ENCODE peak calls at places on chromosomes 7 and 10, in five cellular contexts. J is body of pancreas, D is vagina, X is GM12878, L is endothelial cell of umbilical vein. H is an unnamed sample.

GRCh38 chr10:91941426-91941825 is 17.9 kb downstream of the BTAF1 start:
- DNase-seq in L (no peak), D (no peak), J (no peak), X (no peak), H (no peak)

GRCh38 chr7:103031781-103032180 is 42.8 kb downstream of the FBXL13 start:
- DNase-seq in X (no peak), J (no peak), L (no peak), D (no peak), H (no peak)

GRCh38 chr7:34939175-34939574 is 98.1 kb downstream of the DPY19L1 start:
- DNase-seq in L (no peak), D (no peak), X (no peak), J (no peak), H (no peak)

GRCh38 chr7:157434231-157434630 is 97.4 kb downstream of the DNAJB6 start:
- DNase-seq in D (no peak), J (no peak), L (no peak), X (no peak), H (no peak)

GRCh38 chr10:94645285-94645684 is 38.2 kb upstream of the CYP2C18 start:
- DNase-seq in J (no peak), L (no peak), D (no peak), X (peak), H (no peak)

GRCh38 chr10:124450010-124450782 is at the start of gene NKX1-2:
- DNase-seq in X (no peak), D (no peak), L (no peak), J (no peak), H (no peak)

GRCh38 chr10:84360634-84361365 is 32.4 kb downstream of the CCSER2 start:
- DNase-seq in J (no peak), X (no peak), L (peak), D (no peak), H (no peak)

GRCh38 chr10:112721080-112721698 is 228.9 kb upstream of the TCF7L2 start:
- DNase-seq in D (no peak), L (peak), J (peak), X (peak), H (peak)

DNA sequence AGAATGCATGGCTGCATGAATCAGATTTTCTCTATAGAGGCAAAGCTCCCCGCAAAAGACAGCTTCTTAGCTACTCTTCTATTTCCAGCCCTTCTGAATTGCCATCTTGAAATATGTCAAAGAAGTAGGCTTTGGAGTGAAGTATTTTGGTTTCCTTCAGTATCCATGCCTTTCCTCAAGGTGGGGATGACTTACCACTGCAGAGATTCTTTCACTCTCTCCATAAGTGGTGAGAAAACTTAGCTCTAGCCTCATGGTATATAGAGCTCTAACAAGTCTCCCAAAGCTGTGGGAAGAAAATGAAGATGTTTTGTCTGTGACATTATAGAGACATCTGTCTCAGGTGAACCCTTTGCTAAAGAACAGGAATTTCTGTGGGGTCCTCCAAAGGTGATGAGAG is 89.6 kb upstream of the ITGB1 start:
- DNase-seq in D (no peak), L (no peak), X (no peak), J (no peak), H (no peak)
- TF ChIP-seq CTCF in D (no peak), L (no peak), X (no peak), J (no peak), H (no peak)

GRCh38 chr7:6551016-6551511 is at the start of gene GRID2IP:
- DNase-seq in J (no peak), L (no peak), D (no peak), X (no peak), H (no peak)
- TF ChIP-seq POLR2A in J (no peak), L (no peak), D (no peak), X (no peak), H (no peak)

GRCh38 chr7:6344278-6344677 is 71.9 kb upstream of the CYTH3 start:
- DNase-seq in J (no peak), X (no peak), L (no peak), D (no peak), H (no peak)

GRCh38 chr7:6346581-6346980 is 74.2 kb upstream of the CYTH3 start:
- DNase-seq in D (no peak), X (no peak), L (no peak), J (no peak), H (no peak)

DNA sequence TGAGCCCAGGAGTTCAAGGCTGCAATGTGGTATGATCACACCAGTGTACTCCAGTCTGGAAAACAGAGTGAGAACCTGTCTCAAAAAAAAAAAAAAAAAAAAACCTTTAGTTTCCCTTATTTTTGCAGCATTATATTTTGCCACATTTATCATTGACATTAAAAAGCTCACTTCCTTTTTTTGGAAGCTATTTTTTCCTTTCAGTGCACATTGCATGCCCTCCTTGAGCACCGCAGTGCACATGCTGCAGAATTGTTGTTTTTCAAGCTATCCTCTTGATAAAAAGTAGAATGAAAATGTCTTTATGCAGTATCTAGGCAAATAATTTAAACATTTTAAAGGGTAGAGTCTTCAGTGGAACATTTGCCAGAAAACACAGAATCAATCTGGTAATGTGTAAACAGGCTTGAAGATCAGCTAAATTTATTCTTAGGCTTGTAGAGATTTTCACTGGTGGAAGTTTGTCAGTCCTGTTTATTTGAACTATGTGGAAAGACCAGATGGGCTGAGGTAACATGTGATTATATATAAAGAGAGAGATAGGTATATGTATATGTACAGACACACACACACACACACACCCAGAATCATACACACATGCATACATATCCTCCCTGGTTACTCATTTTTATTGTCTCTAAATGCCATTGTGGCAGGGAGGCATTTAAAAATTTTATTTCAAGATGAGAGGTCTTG is 77.8 kb upstream of the CYTH3 start:
- DNase-seq in D (no peak), X (no peak), J (no peak), L (no peak), H (no peak)
- H3K4me3 ChIP-seq in D (no peak), X (no peak), J (no peak), L (no peak), H (no peak)

GRCh38 chr10:72061491-72061890 is 26.9 kb downstream of the SPOCK2 start:
- DNase-seq in X (no peak), D (no peak), L (no peak), J (no peak), H (no peak)
- TF ChIP-seq CTCF in X (peak), D (no peak), L (no peak), J (no peak), H (no peak)

GRCh38 chr7:128031901-128032604 is 816 bp upstream of the LRRC4 start:
- DNase-seq in J (peak), L (peak), D (no peak), X (no peak), H (peak)
- TF ChIP-seq POLR2A in J (peak), L (no peak), D (no peak), X (no peak), H (no peak)

GRCh38 chr7:193538-194256 is 1.3 kb downstream of the FAM20C start:
- DNase-seq in D (no peak), X (no peak), J (peak), L (peak), H (no peak)
- H3K4me3 ChIP-seq in D (peak), X (no peak), J (peak), L (peak), H (peak)

GRCh38 chr10:98240524-98240923 is 27.5 kb downstream of the LOXL4 start:
- DNase-seq in X (no peak), D (no peak), L (no peak), J (no peak), H (no peak)

GRCh38 chr10:98244586-98244985 is 23.4 kb downstream of the LOXL4 start:
- DNase-seq in L (no peak), D (no peak), X (no peak), J (no peak), H (no peak)

GRCh38 chr10:98238391-98238790 is 29.6 kb downstream of the LOXL4 start:
- DNase-seq in X (no peak), L (no peak), J (no peak), D (no peak), H (no peak)

GRCh38 chr10:98246911-98247820 is 20.8 kb downstream of the LOXL4 start:
- DNase-seq in J (no peak), L (no peak), D (no peak), X (no peak), H (no peak)

DNA sequence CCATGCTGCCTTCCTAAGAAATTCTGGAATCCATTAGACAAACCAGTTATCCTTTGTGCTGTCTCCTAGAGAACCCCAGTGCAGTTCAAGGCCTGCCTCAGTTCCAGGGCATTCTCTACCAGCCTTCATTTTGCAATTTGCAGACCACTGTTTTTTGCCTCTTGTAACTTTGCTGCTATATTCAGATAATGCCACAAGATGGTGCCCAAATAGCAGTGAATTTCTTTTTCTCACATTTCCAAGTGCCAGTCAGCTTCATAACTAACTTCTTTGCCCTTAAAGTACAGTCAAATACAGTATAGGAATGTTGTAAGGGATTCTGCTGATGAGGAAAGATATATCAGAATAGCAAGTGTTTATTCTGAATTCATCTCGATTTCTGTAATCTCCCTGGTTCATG is 25.2 kb downstream of the LOXL4 start:
- DNase-seq in X (no peak), L (peak), J (no peak), D (no peak), H (no peak)
- TF ChIP-seq CTCF in X (peak), L (peak), J (no peak), D (no peak), H (no peak)

GRCh38 chr7:122148081-122148480 is 4.0 kb upstream of the AASS start:
- DNase-seq in L (no peak), J (no peak), X (no peak), D (no peak), H (no peak)

GRCh38 chr7:122143376-122143750 is 686 bp downstream of the AASS start:
- DNase-seq in J (peak), L (peak), X (no peak), D (no peak), H (peak)

GRCh38 chr7:122140918-122141317 is 3.1 kb downstream of the AASS start:
- DNase-seq in D (no peak), X (no peak), L (no peak), J (no peak), H (no peak)

GRCh38 chr7:122145937-122146336 is 1.9 kb upstream of the AASS start:
- DNase-seq in D (no peak), X (no peak), L (no peak), J (no peak), H (no peak)

GRCh38 chr7:122143751-122144711 is at the start of gene AASS:
- DNase-seq in L (peak), J (peak), X (peak), D (peak), H (peak)
- TF ChIP-seq POLR2A in L (peak), J (peak), X (no peak), D (peak), H (peak)

DNA sequence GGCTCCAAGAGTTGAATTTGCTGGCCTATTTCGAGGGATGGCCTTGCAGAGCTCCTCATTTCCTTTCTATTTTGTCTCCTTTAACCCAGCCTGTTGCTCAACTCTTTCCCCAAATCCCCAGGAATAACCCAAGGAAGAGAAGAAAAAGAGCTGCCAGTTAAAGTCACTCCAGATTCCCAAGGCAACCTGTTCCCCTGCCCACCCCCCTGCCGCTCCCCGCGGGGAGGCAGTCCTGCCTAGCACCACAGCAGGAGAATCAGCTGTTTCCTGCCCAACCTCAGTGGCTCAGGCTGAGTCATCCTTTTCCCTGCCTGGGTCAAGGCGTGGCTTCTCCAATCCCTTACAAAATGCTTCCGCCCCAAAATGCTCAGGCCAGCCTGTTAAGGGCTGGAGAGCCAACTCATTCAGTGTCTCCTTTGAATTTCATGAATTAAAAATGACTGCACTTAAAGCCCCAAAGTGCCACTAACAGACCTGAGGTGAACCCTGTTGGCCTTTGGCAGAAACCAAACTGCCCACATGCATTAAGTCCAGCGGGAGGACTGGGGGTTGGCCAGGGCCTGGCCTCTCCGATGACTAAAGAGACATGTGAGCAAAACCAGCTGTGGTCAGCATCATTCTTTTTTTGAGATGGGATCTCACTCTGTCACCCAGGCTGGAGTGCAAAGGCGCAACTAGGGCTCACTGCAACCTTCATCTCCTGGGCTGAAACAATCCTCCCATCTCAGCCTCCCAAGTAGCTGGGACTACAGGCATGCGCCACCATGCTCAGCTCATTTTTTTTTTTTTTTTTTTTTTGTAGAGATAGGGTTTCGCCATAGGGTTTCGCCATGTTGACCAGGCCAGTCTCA is 83.2 kb upstream of the KIF5B start:
- DNase-seq in J (peak), L (peak), D (no peak), X (no peak), H (peak)
- H3K4me3 ChIP-seq in J (no peak), L (no peak), D (no peak), X (no peak), H (no peak)